ENCODE peak calls at places on chromosomes 7 and 10, in nine cellular contexts. V is BE2C, A is Panc1, M is activated B cell treated with CpG ODN at 0.5 μM for 24 hours, E is renal cortical epithelial cell, Z is NCI-H460, X is Peyer's patch, N is iris pigment epithelial cell, G is T-cell. L is an unnamed sample.

GRCh38 chr7:46852795-46853194 is 729.1 kb downstream of the TNS3 start:
- DNase-seq in V (no peak), Z (no peak), M (no peak), N (no peak), A (no peak), X (no peak), E (no peak), G (no peak), L (no peak)

GRCh38 chr7:114086491-114086905 is 167.7 kb upstream of the PPP1R3A start:
- DNase-seq in A (no peak), M (no peak), X (peak; percentile 79), N (no peak), Z (no peak), E (no peak), G (no peak), V (no peak), L (no peak)

GRCh38 chr10:119104653-119105024 is 726 bp downstream of the DENND10 start:
- DNase-seq in M (no peak), G (no peak), E (no peak), N (peak; percentile 23), V (peak; percentile 21), X (no peak), A (no peak), Z (no peak), L (no peak)

GRCh38 chr10:99395750-99396445 is 34.5 kb downstream of the GOT1 start:
- DNase-seq in M (no peak), X (no peak), E (peak; percentile 95), N (peak; percentile 79), Z (no peak), A (no peak), V (no peak), G (no peak), L (no peak)

GRCh38 chr10:103802637-103803353 is 52.6 kb downstream of the SH3PXD2A start:
- DNase-seq in A (no peak), V (no peak), M (no peak), E (no peak), Z (no peak), N (no peak), G (no peak), X (no peak), L (no peak)

GRCh38 chr7:33050425-33051318 is 11.9 kb downstream of the NT5C3A start:
- DNase-seq in A (no peak), N (peak; percentile 50), V (peak; percentile 17), Z (peak; percentile 40), M (no peak), E (peak; percentile 62), G (no peak), X (no peak), L (peak; percentile 49)

GRCh38 chr7:157851501-157852067 is 514.8 kb downstream of the DNAJB6 start:
- DNase-seq in V (no peak), N (peak; percentile 13), Z (peak; percentile 26), G (peak; percentile 61), E (no peak), X (no peak), M (no peak), A (no peak), L (peak; percentile 70)

GRCh38 chr10:131617113-131617877 is 283.5 kb upstream of the PPP2R2D start:
- DNase-seq in A (no peak), E (no peak), N (no peak), X (no peak), M (no peak), G (no peak), Z (no peak), V (no peak), L (no peak)

GRCh38 chr7:73847941-73848723 is 5.8 kb upstream of the METTL27 start:
- DNase-seq in E (no peak), N (no peak), M (no peak), G (no peak), Z (no peak), V (no peak), A (no peak), X (no peak), L (no peak)

GRCh38 chr10:97850446-97850845 is 803 bp downstream of the GOLGA7B start:
- DNase-seq in Z (no peak), G (no peak), N (no peak), M (no peak), X (no peak), E (no peak), V (no peak), A (no peak), L (peak; percentile 40)

GRCh38 chr7:33773053-33773452 is 132.3 kb upstream of the BMPER start:
- DNase-seq in Z (no peak), A (no peak), M (no peak), N (no peak), X (no peak), G (no peak), E (no peak), V (no peak), L (no peak)